ENCODE peak calls at places on chromosomes 16 and 17, in seven cellular contexts. O is lung, Q is thoracic aorta, S is GM06990, Y is tibial nerve, N is GM13977, D is lower lobe of right lung. K is an unnamed sample.

GRCh38 chr17:81556175-81556691 is 4.1 kb upstream of the FAAP100 start:
- DNase-seq in Y (no peak), S (no peak), D (no peak), O (no peak), N (no peak), Q (no peak), K (no peak)

GRCh38 chr16:67372664-67373063 is 20.6 kb downstream of the TPPP3 start:
- DNase-seq in N (no peak), Q (no peak), Y (no peak), D (no peak), S (no peak), O (no peak), K (no peak)

GRCh38 chr16:57884655-57885133 is 82.4 kb upstream of the KIFC3 start:
- DNase-seq in N (no peak), O (no peak), D (no peak), S (no peak), Q (no peak), Y (no peak), K (no peak)

GRCh38 chr17:17052462-17053221 is 10.4 kb downstream of the MPRIP start:
- DNase-seq in O (no peak), Q (no peak), S (no peak), D (no peak), Y (no peak), N (no peak), K (no peak)

GRCh38 chr16:30458561-30459394 is 13.1 kb upstream of the SEPHS2 start:
- DNase-seq in O (peak), Y (no peak), S (peak), D (peak), Q (no peak), N (peak), K (peak)

GRCh38 chr17:58513913-58514794 is at the start of gene MTMR4:
- DNase-seq in Y (peak), O (peak), S (peak), N (peak), Q (peak), D (peak), K (peak)

GRCh38 chr17:63772801-63773271 is 561 bp downstream of the CCDC47 start:
- DNase-seq in O (no peak), Q (no peak), Y (no peak), S (no peak), N (no peak), D (no peak), K (no peak)

GRCh38 chr16:66898933-66899309 is 18.6 kb downstream of the PDP2 start:
- DNase-seq in O (no peak), Q (no peak), Y (no peak), N (no peak), D (no peak), S (no peak), K (no peak)

GRCh38 chr16:24430937-24431760 is 108.2 kb upstream of the RBBP6 start:
- DNase-seq in S (peak), O (no peak), N (no peak), D (no peak), Q (no peak), Y (no peak), K (no peak)

GRCh38 chr17:74051348-74051747 is 152.1 kb upstream of the RPL38 start:
- DNase-seq in O (no peak), D (no peak), Q (no peak), Y (no peak), S (no peak), N (no peak), K (no peak)

GRCh38 chr17:28385037-28385797 is 13.7 kb downstream of the SARM1 start:
- DNase-seq in N (no peak), D (peak), O (no peak), S (no peak), Q (no peak), Y (no peak), K (no peak)

GRCh38 chr16:49023095-49023494 is 258.5 kb downstream of the CBLN1 start:
- DNase-seq in Q (no peak), O (no peak), Y (no peak), S (no peak), N (no peak), D (no peak), K (no peak)

GRCh38 chr16:5580772-5581171 is 483.2 kb upstream of the EEF2KMT start:
- DNase-seq in O (no peak), N (no peak), Y (no peak), S (no peak), Q (no peak), D (no peak), K (no peak)

GRCh38 chr16:27287051-27287811 is 18.7 kb upstream of the NSMCE1 start:
- DNase-seq in Y (no peak), N (no peak), S (no peak), O (no peak), Q (no peak), D (no peak), K (no peak)

GRCh38 chr16:50718061-50718760 is 23.7 kb upstream of the CYLD start:
- DNase-seq in D (no peak), N (no peak), Q (no peak), O (no peak), S (no peak), Y (no peak), K (no peak)

GRCh38 chr16:24747425-24747824 is 18.0 kb downstream of the TNRC6A start:
- DNase-seq in O (no peak), S (no peak), D (no peak), Q (no peak), Y (no peak), N (no peak), K (no peak)

GRCh38 chr17:8941980-8942617 is 23.4 kb downstream of the PIK3R5 start:
- DNase-seq in N (no peak), Q (no peak), O (no peak), D (no peak), Y (no peak), S (peak), K (no peak)

GRCh38 chr17:1908699-1909309 is 79.0 kb downstream of the RPA1 start:
- DNase-seq in Q (peak), S (no peak), Y (peak), D (no peak), N (peak), O (peak), K (peak)

GRCh38 chr17:55930291-55930809 is 179.5 kb downstream of the PCTP start:
- DNase-seq in S (no peak), D (no peak), Y (no peak), Q (no peak), O (no peak), N (no peak), K (no peak)

GRCh38 chr17:3888343-3889171 is 4.3 kb downstream of the CAMKK1 start:
- DNase-seq in S (no peak), Q (peak), Y (peak), N (no peak), O (no peak), D (no peak), K (no peak)

GRCh38 chr16:24497405-24497804 is 42.0 kb upstream of the RBBP6 start:
- DNase-seq in D (no peak), Y (no peak), S (no peak), N (no peak), O (no peak), Q (no peak), K (no peak)

GRCh38 chr16:10003486-10003885 is 178.7 kb downstream of the GRIN2A start:
- DNase-seq in D (no peak), Y (no peak), N (no peak), O (no peak), S (no peak), Q (no peak), K (no peak)

GRCh38 chr16:85353839-85354622 is 241.8 kb upstream of the CIBAR2 start:
- DNase-seq in Y (no peak), N (no peak), D (peak), O (peak), Q (no peak), S (no peak), K (no peak)

GRCh38 chr16:80150978-80151705 is 389.7 kb upstream of the DYNLRB2 start:
- DNase-seq in O (no peak), Q (no peak), Y (no peak), D (no peak), S (no peak), N (no peak), K (no peak)

GRCh38 chr17:50689251-50689650 is 18.5 kb downstream of the ANKRD40 start:
- DNase-seq in O (no peak), Q (no peak), D (no peak), Y (no peak), N (no peak), S (no peak), K (no peak)

GRCh38 chr17:15260376-15261062 is 4.6 kb downstream of the PMP22 start:
- DNase-seq in Q (peak), S (peak), O (peak), Y (peak), D (peak), N (peak), K (peak)

DNA sequence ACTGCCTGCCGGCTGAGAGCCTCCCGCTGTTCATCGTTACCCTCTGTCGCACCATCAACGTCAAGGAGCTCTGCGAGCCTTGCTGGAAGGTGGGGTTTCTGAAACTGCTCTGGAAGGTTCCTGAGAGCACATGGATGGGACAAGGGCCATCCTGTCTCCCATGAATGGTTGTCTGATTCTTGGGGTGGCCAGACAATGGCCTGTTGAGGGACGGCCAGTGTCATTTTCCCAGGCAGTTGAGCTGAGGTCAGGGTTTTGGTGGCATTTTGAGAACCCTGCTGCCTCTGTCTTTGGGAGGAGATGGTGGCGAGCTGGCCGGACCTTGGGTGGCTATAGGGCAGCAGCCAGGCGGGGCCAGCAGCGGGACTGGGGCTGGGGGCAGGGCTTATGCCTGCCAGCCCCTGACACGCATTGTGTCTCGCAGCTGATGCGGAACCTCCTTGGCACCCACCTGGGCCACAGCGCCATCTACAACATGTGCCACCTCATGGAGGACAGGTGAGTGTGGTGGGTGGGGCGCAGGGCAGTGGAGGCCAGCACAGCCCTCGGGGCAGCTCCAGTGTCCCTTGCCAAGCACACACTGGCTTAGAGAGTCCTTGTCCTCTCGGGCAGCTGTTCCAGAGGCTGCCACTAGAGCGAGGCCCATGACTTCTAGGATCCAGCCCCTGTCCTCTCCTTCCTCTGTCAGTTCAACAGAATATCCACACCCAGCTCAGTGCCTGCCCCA is 9.1 kb downstream of the TSC2 start:
- DNase-seq in O (no peak), N (no peak), S (no peak), Q (no peak), Y (no peak), D (no peak), K (no peak)
- TF ChIP-seq CTCF in O (no peak), N (no peak), S (no peak), Q (no peak), Y (peak), D (no peak), K (no peak)

GRCh38 chr17:48834973-48835372 is 4.1 kb downstream of the CALCOCO2 start:
- DNase-seq in D (no peak), N (no peak), O (no peak), S (no peak), Y (no peak), Q (no peak), K (no peak)

GRCh38 chr17:48831549-48831883 is 681 bp downstream of the CALCOCO2 start:
- DNase-seq in S (no peak), N (no peak), Y (no peak), O (no peak), Q (no peak), D (no peak), K (no peak)

GRCh38 chr17:48835971-48836370 is 5.1 kb downstream of the CALCOCO2 start:
- DNase-seq in N (no peak), D (no peak), O (no peak), Y (no peak), S (no peak), Q (no peak), K (no peak)

GRCh38 chr17:48832491-48832890 is 1.7 kb downstream of the CALCOCO2 start:
- DNase-seq in N (no peak), Y (no peak), S (no peak), D (no peak), O (no peak), Q (no peak), K (no peak)

DNA sequence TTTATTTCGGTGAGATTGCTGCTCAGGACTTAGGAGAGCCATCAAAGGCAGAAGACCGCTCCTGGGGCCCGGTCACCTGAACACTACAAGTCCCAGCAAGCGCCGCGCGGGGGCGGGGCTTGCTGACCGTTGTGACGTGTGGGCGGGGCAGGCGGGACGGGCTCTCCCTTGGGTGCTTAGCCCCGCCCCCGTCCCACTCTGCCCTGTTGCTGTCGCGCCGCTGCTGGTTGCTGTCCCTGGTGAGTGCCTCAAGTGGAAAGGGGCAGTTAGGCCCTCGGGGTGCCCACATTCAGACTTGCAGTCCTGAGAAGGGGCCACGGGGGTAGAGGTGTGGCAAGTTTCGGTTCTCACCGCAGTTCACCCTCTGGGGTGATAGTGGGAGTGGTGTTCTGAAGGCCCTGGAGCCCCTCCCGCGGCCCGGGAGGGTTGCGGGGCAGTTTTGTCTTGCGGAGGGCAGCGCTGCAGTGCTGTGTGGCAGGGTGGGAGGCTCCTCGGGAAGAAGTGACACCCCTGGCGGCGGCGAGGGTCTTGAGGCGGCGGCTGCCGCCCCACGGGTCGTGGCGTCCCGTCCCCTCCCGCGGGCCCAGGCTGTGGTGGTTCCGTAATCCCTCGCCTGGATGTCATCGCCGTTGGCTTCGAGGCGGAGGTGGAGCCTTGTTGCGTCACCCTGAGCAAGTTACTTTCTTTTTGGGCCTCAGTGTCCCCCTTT is at the start of gene CALCOCO2:
- DNase-seq in Q (peak), Y (peak), N (peak), D (peak), O (peak), S (peak), K (peak)
- TF ChIP-seq CTCF in Q (peak), Y (peak), N (no peak), D (peak), O (no peak), S (no peak), K (peak)

GRCh38 chr16:81900014-81900413 is 111.3 kb downstream of the SDR42E1 start:
- DNase-seq in Y (no peak), N (no peak), O (no peak), Q (no peak), S (no peak), D (no peak), K (no peak)
- TF ChIP-seq CTCF in Y (no peak), N (no peak), O (no peak), Q (no peak), S (no peak), D (no peak), K (no peak)

GRCh38 chr17:6712058-6712853 is 913 bp downstream of the SLC13A5 start:
- DNase-seq in S (no peak), Y (no peak), N (no peak), D (no peak), Q (no peak), O (no peak), K (no peak)

GRCh38 chr17:6713918-6714271 is 726 bp upstream of the SLC13A5 start:
- DNase-seq in S (no peak), D (no peak), Y (no peak), N (no peak), O (no peak), Q (no peak), K (no peak)

GRCh38 chr17:6714315-6714874 is 1.2 kb upstream of the SLC13A5 start:
- DNase-seq in Y (no peak), D (no peak), Q (no peak), N (no peak), S (no peak), O (no peak), K (no peak)

GRCh38 chr17:6712854-6713129 is 377 bp downstream of the SLC13A5 start:
- DNase-seq in Y (no peak), N (no peak), O (no peak), Q (no peak), S (no peak), D (no peak), K (no peak)

GRCh38 chr17:6713130-6713917 is at the start of gene SLC13A5:
- DNase-seq in Q (no peak), N (peak), Y (no peak), D (no peak), S (no peak), O (no peak), K (peak)
- TF ChIP-seq CTCF in Q (no peak), N (peak), Y (no peak), D (peak), S (peak), O (no peak), K (peak)

GRCh38 chr16:89599451-89599858 is 14.0 kb upstream of the DPEP1 start:
- DNase-seq in D (no peak), N (no peak), Q (no peak), O (no peak), Y (no peak), S (no peak), K (peak)
- TF ChIP-seq CTCF in D (peak), N (peak), Q (no peak), O (no peak), Y (no peak), S (peak), K (peak)

K was measured in GM10248.